ENCODE peak calls at places on chromosomes 7 and 10, in nine cellular contexts. Q is AG04450; S is hypothalamus; F is thoracic aorta; W is K562; B is NCI-H1092 treated with DMSO at 0.1 percent for 48 hours; K is Kasumi-1; Z is stimulated activated CD8-positive, alpha-beta memory T cell treated with anti-CD3 and anti-CD28 coated beads, Interleukin-12 subunit alpha, Interleukin-12 subunit beta, amount 100 ng/mL, for 1 hour; Y is DND-41. R is an unnamed sample.

GRCh38 chr7:125643302-125643701 is 713.7 kb upstream of the POT1 start:
- DNase-seq in Q (no peak), S (no peak), F (no peak), W (no peak), B (no peak), K (no peak), Z (no peak), Y (no peak), R (no peak)

GRCh38 chr10:102119417-102120141 is 589 bp downstream of the LDB1 start:
- DNase-seq in Q (peak; percentile 36), S (peak; percentile 41), F (no peak), W (peak; percentile 93), B (peak; percentile 58), K (peak; percentile 72), Z (no peak), Y (peak; percentile 48), R (no peak)

GRCh38 chr7:13742719-13743640 is 246.5 kb downstream of the ETV1 start:
- DNase-seq in Q (peak; percentile 20), S (no peak), F (no peak), W (no peak), B (peak; percentile 65), K (no peak), Z (no peak), Y (no peak), R (peak; percentile 34)

GRCh38 chr10:13291821-13292773 is 7.8 kb downstream of the PHYH start:
- DNase-seq in Q (no peak), S (no peak), F (no peak), W (no peak), B (no peak), K (no peak), Z (no peak), Y (no peak), R (no peak)

GRCh38 chr7:14606101-14606500 is 296.4 kb downstream of the DGKB start:
- DNase-seq in Q (no peak), S (no peak), F (no peak), W (no peak), B (no peak), K (no peak), Z (no peak), Y (no peak), R (no peak)

GRCh38 chr10:101214446-101215396 is 14.5 kb downstream of the LBX1 start:
- DNase-seq in Q (peak; percentile 10), S (peak; percentile 35), F (no peak), W (peak; percentile 66), B (peak; percentile 57), K (peak; percentile 58), Z (peak; percentile 62), Y (peak; percentile 78), R (peak; percentile 76)

GRCh38 chr7:132472463-132473120 is 103.7 kb downstream of the PLXNA4 start:
- DNase-seq in Q (no peak), S (no peak), F (peak; percentile 19), W (no peak), B (no peak), K (no peak), Z (no peak), Y (no peak), R (no peak)

GRCh38 chr7:2003931-2004812 is 228.6 kb downstream of the MAD1L1 start:
- DNase-seq in Q (no peak), S (no peak), F (no peak), W (no peak), B (no peak), K (no peak), Z (no peak), Y (no peak), R (no peak)

GRCh38 chr7:137801003-137801402 is 45.8 kb downstream of the DGKI start:
- DNase-seq in Q (no peak), S (no peak), F (no peak), W (no peak), B (no peak), K (no peak), Z (no peak), Y (no peak), R (no peak)

GRCh38 chr10:25026463-25026862 is 10.1 kb downstream of the THNSL1 start:
- DNase-seq in Q (no peak), S (no peak), F (no peak), W (no peak), B (no peak), K (no peak), Z (no peak), Y (no peak), R (no peak)

GRCh38 chr10:21519327-21519933 is 6.1 kb downstream of the SKIDA1 start:
- DNase-seq in Q (no peak), S (no peak), F (no peak), W (no peak), B (no peak), K (no peak), Z (no peak), Y (no peak), R (no peak)

GRCh38 chr10:27771231-27771630 is 25.6 kb upstream of the MKX start:
- DNase-seq in Q (no peak), S (no peak), F (no peak), W (no peak), B (no peak), K (no peak), Z (no peak), Y (peak; percentile 8), R (no peak)

GRCh38 chr7:712601-713457 is 13.7 kb upstream of the DNAAF5 start:
- DNase-seq in Q (no peak), S (no peak), F (no peak), W (no peak), B (no peak), K (no peak), Z (no peak), Y (no peak), R (no peak)

GRCh38 chr7:41459623-41460256 is 243.2 kb downstream of the INHBA start:
- DNase-seq in Q (no peak), S (no peak), F (no peak), W (no peak), B (no peak), K (peak; percentile 81), Z (no peak), Y (no peak), R (no peak)

GRCh38 chr7:74174606-74175082 is 488 bp downstream of the EIF4H start:
- DNase-seq in Q (no peak), S (no peak), F (no peak), W (peak; percentile 76), B (peak; percentile 50), K (no peak), Z (no peak), Y (peak; percentile 51), R (no peak)

GRCh38 chr10:1715821-1716220 is 21.5 kb downstream of the ADARB2 start:
- DNase-seq in Q (no peak), S (no peak), F (no peak), W (peak; percentile 17), B (no peak), K (peak; percentile 75), Z (no peak), Y (peak; percentile 43), R (no peak)

GRCh38 chr10:118562877-118563276 is 32.6 kb downstream of the PRLHR start:
- DNase-seq in Q (no peak), S (no peak), F (no peak), W (no peak), B (no peak), K (peak; percentile 69), Z (no peak), Y (no peak), R (no peak)

GRCh38 chr10:119504651-119505050 is 37.9 kb downstream of the RGS10 start:
- DNase-seq in Q (no peak), S (no peak), F (no peak), W (no peak), B (no peak), K (no peak), Z (no peak), Y (no peak), R (no peak)

GRCh38 chr10:121734517-121735137 is 136.4 kb upstream of the FGFR2 start:
- DNase-seq in Q (no peak), S (no peak), F (no peak), W (peak; percentile 32), B (peak; percentile 1), K (peak; percentile 38), Z (no peak), Y (peak; percentile 22), R (no peak)

GRCh38 chr10:78455873-78456272 is 422.2 kb downstream of the RPS24 start:
- DNase-seq in Q (no peak), S (no peak), F (no peak), W (no peak), B (no peak), K (no peak), Z (no peak), Y (no peak), R (no peak)

GRCh38 chr7:17532861-17533404 is 234.5 kb downstream of the AHR start:
- DNase-seq in Q (no peak), S (no peak), F (no peak), W (no peak), B (no peak), K (no peak), Z (no peak), Y (no peak), R (no peak)

GRCh38 chr10:3652886-3653285 is 132.1 kb downstream of the KLF6 start:
- DNase-seq in Q (no peak), S (no peak), F (no peak), W (no peak), B (no peak), K (no peak), Z (no peak), Y (peak; percentile 87), R (no peak)

GRCh38 chr10:75233444-75234016 is 2.2 kb downstream of the COMTD1 start:
- DNase-seq in Q (no peak), S (no peak), F (no peak), W (no peak), B (no peak), K (no peak), Z (no peak), Y (peak; percentile 22), R (no peak)

GRCh38 chr7:158957507-158957900 is 101.1 kb downstream of the DYNC2I1 start:
- DNase-seq in Q (no peak), S (no peak), F (no peak), W (peak; percentile 57), B (peak; percentile 54), K (no peak), Z (no peak), Y (no peak), R (peak; percentile 71)

GRCh38 chr10:59997807-59998525 is 91.6 kb upstream of the CCDC6 start:
- DNase-seq in Q (no peak), S (no peak), F (no peak), W (no peak), B (no peak), K (no peak), Z (no peak), Y (no peak), R (no peak)

GRCh38 chr10:25616903-25617592 is 317.0 kb upstream of the MYO3A start:
- DNase-seq in Q (no peak), S (no peak), F (no peak), W (no peak), B (no peak), K (no peak), Z (no peak), Y (no peak), R (no peak)

GRCh38 chr7:90474284-90475210 is 5.1 kb downstream of the PTTG1IP2 start:
- DNase-seq in Q (peak; percentile 7), S (no peak), F (no peak), W (no peak), B (no peak), K (no peak), Z (no peak), Y (no peak), R (no peak)